ENCODE peak calls at places on chromosome 1, in nine cellular contexts. S is GM20000; I is activated T-helper 1 cell treated with Interleukin-2 at 50 U/mL for 16 hours; T is dermis blood vessel endothelial cell; H is stimulated activated CD8-positive, alpha-beta memory T cell treated with anti-CD3 and anti-CD28 coated beads, Interleukin-4, amount 100 ng/mL, for 24 hours; O is fibroblast of lung; D is D341Med; V is NCI-H1417; Q is mesendoderm. F is an unnamed sample.

GRCh38 chr1:221310180-221310579 is 430.9 kb downstream of the HLX start:
- DNase-seq in V (peak), T (no peak), I (no peak), D (peak), O (no peak), S (no peak), H (no peak), Q (peak), F (no peak)

GRCh38 chr1:235011064-235011598 is 117.5 kb downstream of the TOMM20 start:
- DNase-seq in S (peak), Q (no peak), I (peak), O (no peak), H (peak), V (no peak), D (no peak), T (no peak), F (no peak)

GRCh38 chr1:28551381-28551780 is 1.5 kb upstream of the TRNAU1AP start:
- DNase-seq in H (no peak), I (no peak), S (no peak), D (no peak), T (no peak), V (no peak), O (no peak), Q (no peak), F (no peak)

GRCh38 chr1:245062906-245063305 is 91.9 kb upstream of the KIF26B start:
- DNase-seq in S (no peak), T (no peak), O (no peak), Q (no peak), V (no peak), D (no peak), H (no peak), I (no peak), F (no peak)

GRCh38 chr1:9603307-9603706 is 14.6 kb downstream of the TMEM201 start:
- DNase-seq in S (no peak), V (no peak), T (no peak), Q (no peak), H (no peak), I (no peak), D (no peak), O (no peak), F (no peak)

GRCh38 chr1:192907545-192908243 is 98.9 kb downstream of the RGS2 start:
- DNase-seq in I (no peak), T (no peak), V (no peak), S (no peak), Q (no peak), O (peak), D (no peak), H (no peak), F (no peak)

GRCh38 chr1:30874176-30874575 is 34.4 kb downstream of the SDC3 start:
- DNase-seq in S (no peak), T (no peak), V (no peak), I (no peak), H (no peak), O (no peak), D (no peak), Q (no peak), F (no peak)

GRCh38 chr1:176693697-176694329 is 230.8 kb downstream of the PAPPA2 start:
- DNase-seq in V (peak), D (no peak), H (no peak), I (no peak), S (no peak), T (no peak), Q (no peak), O (no peak), F (no peak)

GRCh38 chr1:11013160-11013531 is 692 bp downstream of the TARDBP start:
- DNase-seq in H (no peak), D (no peak), O (peak), S (no peak), T (no peak), V (no peak), I (no peak), Q (no peak), F (no peak)

GRCh38 chr1:160370561-160371345 is 3.9 kb downstream of the NHLH1 start:
- DNase-seq in T (no peak), D (no peak), Q (no peak), V (no peak), S (no peak), I (no peak), O (no peak), H (no peak), F (no peak)

GRCh38 chr1:200226268-200226968 is 183.4 kb downstream of the ZNF281 start:
- DNase-seq in V (no peak), H (no peak), T (peak), D (no peak), Q (peak), I (no peak), S (no peak), O (peak), F (no peak)

GRCh38 chr1:22819391-22819790 is 108.8 kb downstream of the EPHB2 start:
- DNase-seq in T (no peak), D (no peak), O (no peak), S (no peak), Q (no peak), V (no peak), I (no peak), H (no peak), F (no peak)

GRCh38 chr1:192167941-192168685 is 9.9 kb downstream of the RGS18 start:
- DNase-seq in D (no peak), T (peak), H (no peak), O (peak), S (no peak), V (no peak), I (no peak), Q (no peak), F (no peak)

GRCh38 chr1:155064109-155064812 is 721 bp downstream of the EFNA4 start:
- DNase-seq in S (peak), O (peak), Q (peak), T (peak), D (no peak), I (no peak), V (peak), H (no peak), F (peak)

F was measured in NAMALWA.